ENCODE peak calls at places on chromosomes 6 and 20, in six cellular contexts. K is GM12878, X is mammary epithelial cell, L is PC-3, Q is GM23248, R is H9. W is an unnamed sample.
A peak's percentile ranks its signal among the peaks of the same experiment; 100 is the strongest.

GRCh38 chr6:117346142-117346930 is 79.4 kb downstream of the ROS1 start:
- DNase-seq in L (peak; percentile 69), R (no peak), X (peak; percentile 9), K (no peak), Q (peak; percentile 58), W (peak; percentile 44)

GRCh38 chr20:17909745-17910345 is 58.7 kb downstream of the SNX5 start:
- DNase-seq in X (no peak), R (no peak), Q (peak; percentile 62), K (no peak), L (no peak), W (no peak)

GRCh38 chr6:132411296-132411695 is 10.0 kb upstream of the MOXD1 start:
- DNase-seq in X (no peak), R (no peak), L (no peak), K (no peak), Q (no peak), W (no peak)

GRCh38 chr6:84764332-84765049 is at the start of gene TBX18:
- DNase-seq in R (peak; percentile 97), Q (peak; percentile 100), K (no peak), X (peak; percentile 95), L (no peak), W (no peak)

GRCh38 chr6:127300411-127300810 is 33.7 kb downstream of the RNF146 start:
- DNase-seq in L (peak; percentile 23), R (peak; percentile 47), Q (peak; percentile 95), X (peak; percentile 38), K (no peak), W (no peak)

GRCh38 chr20:11001767-11002540 is 328.2 kb upstream of the JAG1 start:
- DNase-seq in X (peak; percentile 99), Q (peak; percentile 77), L (peak; percentile 99), R (no peak), K (no peak), W (no peak)

GRCh38 chr6:134177753-134178229 is 125.4 kb upstream of the SLC2A12 start:
- DNase-seq in K (no peak), L (no peak), R (no peak), X (peak; percentile 65), Q (peak; percentile 79), W (no peak)

GRCh38 chr6:135052939-135053338 is 1.7 kb downstream of the HBS1L start:
- DNase-seq in X (no peak), R (no peak), L (no peak), Q (peak; percentile 29), K (no peak), W (no peak)

GRCh38 chr6:9456241-9456658 is 958.6 kb downstream of the TFAP2A start:
- DNase-seq in X (no peak), R (peak; percentile 27), Q (no peak), K (no peak), L (no peak), W (no peak)

GRCh38 chr20:2693996-2694471 is 1.5 kb downstream of the EBF4 start:
- DNase-seq in L (no peak), Q (no peak), X (no peak), R (peak; percentile 55), K (no peak), W (no peak)

GRCh38 chr20:31972481-31973386 is 4.8 kb downstream of the XKR7 start:
- DNase-seq in K (no peak), L (no peak), Q (peak; percentile 21), R (no peak), X (no peak), W (no peak)

GRCh38 chr6:87391334-87391733 is 16.4 kb upstream of the CFAP206 start:
- DNase-seq in Q (peak; percentile 51), R (peak; percentile 68), X (peak; percentile 34), L (peak; percentile 36), K (no peak), W (peak; percentile 52)

GRCh38 chr20:22288957-22289356 is 295.4 kb downstream of the FOXA2 start:
- DNase-seq in X (peak; percentile 73), K (no peak), Q (no peak), L (no peak), R (no peak), W (no peak)

GRCh38 chr20:37797669-37798175 is 103.9 kb downstream of the CTNNBL1 start:
- DNase-seq in R (no peak), Q (no peak), L (no peak), K (no peak), X (no peak), W (no peak)

GRCh38 chr20:59752101-59752586 is 147.8 kb downstream of the PHACTR3 start:
- DNase-seq in Q (no peak), R (no peak), L (no peak), X (no peak), K (peak; percentile 58), W (peak; percentile 90)

GRCh38 chr6:34518669-34519365 is 37.3 kb downstream of the SPDEF start:
- DNase-seq in Q (no peak), L (no peak), R (no peak), X (no peak), K (no peak), W (no peak)

GRCh38 chr20:18314786-18315406 is 26.6 kb downstream of the ZNF133 start:
- DNase-seq in R (no peak), K (no peak), L (peak; percentile 98), X (peak; percentile 99), Q (peak; percentile 90), W (no peak)

GRCh38 chr6:137813308-137813707 is 53.8 kb upstream of the TNFAIP3 start:
- DNase-seq in R (no peak), K (no peak), Q (no peak), X (peak; percentile 99), L (peak; percentile 43), W (no peak)

GRCh38 chr6:112203577-112204349 is 50.6 kb downstream of the LAMA4 start:
- DNase-seq in X (peak; percentile 94), R (no peak), K (no peak), L (peak; percentile 96), Q (peak; percentile 94), W (peak; percentile 44)

GRCh38 chr6:143802833-143803565 is 40.1 kb upstream of the LTV1 start:
- DNase-seq in K (no peak), R (no peak), X (no peak), L (no peak), Q (peak; percentile 63), W (no peak)

GRCh38 chr6:119351005-119351394 is 1.4 kb upstream of the MAN1A1 start:
- DNase-seq in L (peak; percentile 57), R (no peak), K (no peak), X (peak; percentile 35), Q (peak; percentile 75), W (peak; percentile 65)

DNA sequence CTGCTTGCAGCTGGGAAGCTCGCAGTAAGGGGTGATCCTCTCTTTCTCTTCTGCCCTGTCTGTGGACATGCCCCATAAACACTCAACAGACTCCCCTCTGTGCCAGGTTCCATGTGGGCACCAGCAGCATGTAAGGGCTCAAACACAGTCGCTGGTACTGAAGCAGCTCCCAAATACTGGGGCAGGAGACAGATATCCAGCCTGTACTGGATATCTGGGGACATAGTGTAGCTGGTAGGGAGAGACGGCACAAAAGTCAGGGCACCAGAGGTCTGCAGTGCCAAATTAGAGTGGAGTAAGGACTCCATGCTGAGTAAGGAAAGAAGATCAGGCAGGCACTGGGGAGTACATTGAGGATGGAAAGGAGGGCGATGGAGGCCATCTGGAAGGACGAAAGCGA is 48.3 kb upstream of the RSPO4 start:
- DNase-seq in K (no peak), X (no peak), L (no peak), R (no peak), Q (no peak), W (no peak)
- H3K27ac ChIP-seq in K (no peak overlapping the region), X (no peak overlapping the region), L (no peak overlapping the region), R (no peak overlapping the region), Q (no peak overlapping the region), W (no peak overlapping the region)

GRCh38 chr6:162610351-162610750 is 117.2 kb downstream of the PRKN start:
- DNase-seq in R (no peak), Q (no peak), X (no peak), K (no peak), L (no peak), W (no peak)

GRCh38 chr6:162615016-162615717 is 112.4 kb downstream of the PRKN start:
- DNase-seq in Q (peak; percentile 57), R (no peak), L (no peak), X (no peak), K (no peak), W (no peak)

GRCh38 chr6:162612613-162613012 is 115.0 kb downstream of the PRKN start:
- DNase-seq in R (no peak), L (no peak), X (no peak), K (no peak), Q (no peak), W (no peak)

GRCh38 chr6:162618463-162619002 is 109.0 kb downstream of the PRKN start:
- DNase-seq in K (no peak), X (no peak), L (no peak), Q (no peak), R (no peak), W (no peak)

DNA sequence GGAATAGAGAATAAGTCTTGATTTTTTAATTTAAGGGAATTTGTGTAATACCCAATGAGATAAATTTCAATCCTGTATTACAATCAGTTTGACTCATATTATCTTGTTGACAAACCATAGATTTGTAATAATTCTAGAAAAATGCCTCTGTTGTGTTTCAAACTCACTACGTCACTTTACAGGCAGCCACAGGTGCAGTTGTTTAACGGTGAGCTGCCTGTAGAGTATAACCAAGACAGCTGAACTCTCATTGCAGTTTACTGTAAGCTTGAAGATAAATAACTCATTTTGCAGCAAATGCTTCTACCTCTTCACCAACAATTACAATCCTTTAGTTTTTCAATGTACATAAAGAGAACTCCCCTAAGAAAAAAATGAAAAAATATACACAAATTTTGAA is 114.3 kb downstream of the PRKN start:
- DNase-seq in X (no peak), K (no peak), R (no peak), Q (no peak), L (no peak), W (no peak)
- H3K9ac ChIP-seq in X (no peak overlapping the region), K (no peak overlapping the region), R (no peak overlapping the region), Q (no peak overlapping the region), L (no peak overlapping the region), W (no peak overlapping the region)

GRCh38 chr6:75796723-75797122 is 47.7 kb downstream of the MYO6 start:
- DNase-seq in X (no peak), R (no peak), K (no peak), L (no peak), Q (no peak), W (no peak)

GRCh38 chr6:75794954-75795739 is 46.1 kb downstream of the MYO6 start:
- DNase-seq in R (no peak), Q (peak; percentile 45), L (no peak), X (no peak), K (no peak), W (no peak)

GRCh38 chr6:75802366-75802765 is 53.3 kb downstream of the MYO6 start:
- DNase-seq in L (no peak), X (peak; percentile 59), Q (peak; percentile 21), K (no peak), R (no peak), W (no peak)

GRCh38 chr6:75800133-75800532 is 51.1 kb downstream of the MYO6 start:
- DNase-seq in L (no peak), Q (no peak), R (no peak), X (no peak), K (no peak), W (no peak)

GRCh38 chr6:75800708-75801505 is 51.9 kb downstream of the MYO6 start:
- DNase-seq in Q (no peak), X (no peak), L (no peak), K (no peak), R (no peak), W (no peak)
- H3K27ac ChIP-seq in Q (no peak overlapping the region), X (no peak overlapping the region), L (no peak overlapping the region), K (no peak overlapping the region), R (no peak overlapping the region), W (no peak overlapping the region)

DNA sequence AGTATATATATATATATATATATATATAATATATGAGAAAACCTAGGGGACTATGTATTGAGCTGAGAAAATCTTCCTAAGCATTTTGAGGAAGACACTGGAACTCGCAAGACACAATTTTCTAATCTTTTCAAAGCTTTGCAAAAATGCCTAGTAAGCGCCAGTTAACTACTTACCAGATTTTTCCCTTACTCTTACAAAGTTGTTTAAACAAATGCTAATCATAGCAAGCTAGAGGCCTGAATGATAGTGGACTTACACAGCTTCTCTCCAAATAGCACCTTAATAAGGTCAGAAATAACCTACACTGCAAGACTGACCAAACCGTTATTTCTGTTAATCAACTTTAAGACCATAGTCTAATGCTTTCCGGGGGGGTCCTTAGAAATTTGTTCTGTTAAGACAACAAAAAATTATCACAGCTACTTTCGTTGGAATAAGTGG is 56.1 kb upstream of the HFE start:
- DNase-seq in Q (no peak), K (no peak), L (peak; percentile 50), R (no peak), X (no peak), W (peak; percentile 70)
- H3K9ac ChIP-seq in Q (peak overlapping the region; percentile 80), K (peak overlapping the region; percentile 78), L (peak overlapping the region; percentile 82), R (peak overlapping the region; percentile 99), X (peak overlapping the region; percentile 67), W (peak overlapping the region; percentile 69)